ENCODE peak calls at places on chromosomes 2 and 18, in eight cellular contexts. B is astrocyte of the spinal cord, W is heart left ventricle, C is fibroblast of lung, F is WTC11, N is fibroblast of pulmonary artery, D is kidney epithelial cell, P is bronchial epithelial cell. M is an unnamed sample.

GRCh38 chr2:240703417-240704341 is 12.0 kb downstream of the AQP12A start:
- DNase-seq in B (no peak), W (peak), C (no peak), F (no peak), N (no peak), D (no peak), P (no peak), M (no peak)

GRCh38 chr2:85166021-85166420 is 32.8 kb downstream of the TCF7L1 start:
- DNase-seq in B (no peak), W (no peak), C (no peak), F (no peak), N (no peak), D (no peak), P (no peak), M (no peak)

GRCh38 chr18:76572517-76573247 is 77.6 kb upstream of the ZNF516 start:
- DNase-seq in B (no peak), W (no peak), C (no peak), F (no peak), N (no peak), D (no peak), P (no peak), M (no peak)

GRCh38 chr2:6492573-6492972 is 373.1 kb downstream of the CMPK2 start:
- DNase-seq in B (peak), W (no peak), C (peak), F (no peak), N (no peak), D (no peak), P (no peak), M (no peak)

GRCh38 chr2:15359716-15360531 is 201.2 kb downstream of the NBAS start:
- DNase-seq in B (peak), W (no peak), C (peak), F (no peak), N (peak), D (peak), P (peak), M (no peak)

GRCh38 chr2:158391361-158391760 is 65.2 kb downstream of the CCDC148 start:
- DNase-seq in B (no peak), W (no peak), C (no peak), F (no peak), N (no peak), D (no peak), P (no peak), M (no peak)

GRCh38 chr2:95052301-95052700 is 26.8 kb downstream of the MAL start:
- DNase-seq in B (no peak), W (no peak), C (no peak), F (no peak), N (no peak), D (peak), P (peak), M (no peak)

GRCh38 chr2:218230882-218231281 is 13.9 kb downstream of the ARPC2 start:
- DNase-seq in B (peak), W (no peak), C (peak), F (no peak), N (peak), D (peak), P (no peak), M (peak)

GRCh38 chr2:9030882-9031645 is 27.6 kb upstream of the MBOAT2 start:
- DNase-seq in B (peak), W (no peak), C (peak), F (no peak), N (peak), D (no peak), P (peak), M (no peak)

GRCh38 chr2:7594211-7594610 is 677.0 kb downstream of the RNF144A start:
- DNase-seq in B (no peak), W (no peak), C (no peak), F (no peak), N (no peak), D (no peak), P (no peak), M (no peak)

GRCh38 chr2:150520887-150521664 is 33.6 kb upstream of the RND3 start:
- DNase-seq in B (peak), W (no peak), C (peak), F (no peak), N (peak), D (peak), P (peak), M (no peak)
- TF ChIP-seq CTCF in B (no peak), W (no peak), C (no peak), F (no peak), N (no peak), D (no peak), P (no peak), M (no peak)

DNA sequence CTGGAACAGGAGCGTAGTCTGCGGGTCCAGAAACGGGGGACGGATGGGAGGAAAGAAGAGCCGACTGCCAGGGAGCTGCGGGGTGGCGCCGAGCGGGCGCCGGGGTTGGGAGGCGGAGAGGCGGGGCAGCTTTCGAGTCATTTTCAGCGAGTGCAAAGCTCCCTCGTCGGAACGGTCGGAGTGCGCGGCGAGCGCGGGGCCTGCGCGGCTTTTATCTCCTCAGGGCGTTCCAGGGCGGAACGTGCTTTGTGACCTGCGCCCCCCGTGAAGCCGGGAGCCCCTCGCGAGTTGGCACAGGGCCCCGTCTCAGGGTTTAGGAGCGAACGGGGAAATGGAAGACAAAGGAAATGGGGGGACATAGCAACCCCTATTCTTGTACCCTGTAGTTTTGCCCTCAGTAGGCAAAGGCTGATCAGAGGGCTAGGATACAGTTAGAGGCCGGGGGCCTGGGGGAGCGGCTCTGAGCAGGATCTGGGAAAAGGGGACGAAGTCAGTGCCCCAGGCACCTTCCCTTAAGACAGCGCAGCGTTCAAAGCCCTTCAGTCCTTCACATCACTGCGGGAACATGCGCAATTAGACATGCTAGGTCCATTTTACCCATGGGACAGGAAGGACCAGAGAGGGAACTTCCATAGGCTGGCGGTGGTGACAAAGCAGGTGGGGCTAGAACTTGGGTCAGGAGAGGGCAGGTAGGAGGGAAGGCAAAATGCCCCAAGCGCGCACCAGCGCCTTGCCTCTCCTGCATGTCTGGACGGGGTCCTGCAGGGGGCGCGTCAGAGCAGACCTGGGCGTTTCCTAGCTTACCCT is 60.1 kb upstream of the IL1RL1 start:
- DNase-seq in B (peak), W (peak), C (peak), F (peak), N (peak), D (no peak), P (peak), M (peak)
- TF ChIP-seq CTCF in B (peak), W (peak), C (peak), F (peak), N (peak), D (peak), P (peak), M (peak)

GRCh38 chr2:20653695-20654306 is 2.9 kb upstream of the HS1BP3 start:
- DNase-seq in B (no peak), W (no peak), C (no peak), F (no peak), N (no peak), D (no peak), P (no peak), M (no peak)
- TF ChIP-seq CTCF in B (no peak), W (no peak), C (no peak), F (no peak), N (no peak), D (no peak), P (no peak), M (no peak)

GRCh38 chr2:177759443-177759842 is 313.1 kb downstream of the PDE11A start:
- DNase-seq in B (no peak), W (no peak), C (no peak), F (no peak), N (no peak), D (no peak), P (no peak), M (no peak)

GRCh38 chr2:177756346-177756745 is 316.2 kb downstream of the PDE11A start:
- DNase-seq in B (no peak), W (no peak), C (no peak), F (no peak), N (no peak), D (no peak), P (no peak), M (no peak)

GRCh38 chr2:177754476-177754873 is 318.1 kb downstream of the PDE11A start:
- DNase-seq in B (peak), W (no peak), C (no peak), F (no peak), N (no peak), D (no peak), P (no peak), M (no peak)

GRCh38 chr2:177753682-177754475 is 318.7 kb downstream of the PDE11A start:
- DNase-seq in B (peak), W (peak), C (peak), F (peak), N (peak), D (no peak), P (peak), M (no peak)

DNA sequence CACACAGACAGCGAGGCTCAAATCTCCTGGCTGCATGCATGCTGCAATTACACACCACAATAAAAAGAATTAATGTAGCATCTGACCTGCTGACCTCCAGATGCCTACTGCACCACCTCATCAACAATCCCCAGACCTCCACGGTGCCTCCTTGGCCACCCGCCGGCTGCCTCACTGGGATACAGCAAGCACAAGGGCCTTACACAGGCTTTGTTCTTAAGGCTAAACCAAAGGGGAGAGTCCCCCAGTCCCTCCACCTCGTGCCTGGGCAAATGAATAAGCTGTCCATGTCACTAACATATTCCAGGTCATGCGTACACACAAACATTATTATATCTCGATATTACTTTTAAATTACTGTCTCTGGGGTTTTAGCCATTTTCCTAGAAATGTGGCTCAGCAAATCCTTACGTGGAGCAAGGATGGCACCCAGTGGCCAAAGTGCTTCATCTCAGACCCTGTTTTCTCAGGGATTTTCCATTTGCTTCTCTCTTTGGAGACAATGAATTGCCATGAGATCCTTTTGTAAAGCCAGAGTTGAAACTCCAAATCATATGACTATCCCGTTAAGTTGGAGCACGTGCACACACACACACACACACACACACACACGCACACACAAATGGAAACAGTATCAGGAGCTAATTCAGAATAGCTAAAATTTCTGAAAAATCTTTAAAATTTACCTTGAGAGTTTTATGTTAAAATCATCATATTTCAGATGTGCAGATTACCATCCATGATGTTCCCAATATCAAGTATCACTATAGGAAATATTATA is 313.8 kb downstream of the PDE11A start:
- DNase-seq in B (peak), W (no peak), C (peak), F (peak), N (peak), D (no peak), P (peak), M (no peak)
- TF ChIP-seq CTCF in B (peak), W (peak), C (peak), F (peak), N (peak), D (peak), P (peak), M (peak)

DNA sequence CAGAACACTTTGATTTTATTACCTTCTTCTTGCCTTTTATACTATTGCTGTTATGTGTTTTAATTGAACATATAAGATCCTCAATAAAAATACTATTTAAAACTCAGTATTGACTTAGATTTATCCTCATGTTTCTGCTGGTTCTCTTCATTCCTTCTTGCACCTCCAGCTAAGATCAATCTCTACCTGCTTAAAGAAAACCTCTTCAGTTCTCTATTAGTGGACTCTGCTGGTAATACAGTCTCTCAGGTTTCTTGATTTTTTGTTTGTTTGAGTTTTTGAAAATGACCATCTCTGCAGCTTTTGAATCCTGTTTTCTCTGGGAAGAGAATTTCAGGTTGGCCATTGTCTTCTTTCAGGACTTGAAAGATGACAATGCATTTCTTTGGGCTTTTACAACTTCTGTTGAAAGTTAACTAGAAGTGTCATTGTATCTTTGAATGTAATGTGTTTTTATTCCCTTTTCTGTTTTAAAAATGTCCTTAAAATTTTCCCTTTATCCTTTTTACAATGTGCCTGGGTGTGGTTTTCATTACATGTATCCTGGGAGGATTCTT is 29.8 kb upstream of the TMEM131 start:
- DNase-seq in B (no peak), W (no peak), C (no peak), F (no peak), N (no peak), D (no peak), P (no peak), M (no peak)
- TF ChIP-seq CTCF in B (no peak), W (no peak), C (no peak), F (no peak), N (no peak), D (no peak), P (no peak), M (no peak)

GRCh38 chr2:216348909-216349308 is 23.4 kb downstream of the MARCHF4 start:
- DNase-seq in B (peak), W (no peak), C (peak), F (no peak), N (peak), D (peak), P (peak), M (no peak)
- TF ChIP-seq CTCF in B (no peak), W (no peak), C (no peak), F (no peak), N (no peak), D (no peak), P (no peak), M (no peak)

DNA sequence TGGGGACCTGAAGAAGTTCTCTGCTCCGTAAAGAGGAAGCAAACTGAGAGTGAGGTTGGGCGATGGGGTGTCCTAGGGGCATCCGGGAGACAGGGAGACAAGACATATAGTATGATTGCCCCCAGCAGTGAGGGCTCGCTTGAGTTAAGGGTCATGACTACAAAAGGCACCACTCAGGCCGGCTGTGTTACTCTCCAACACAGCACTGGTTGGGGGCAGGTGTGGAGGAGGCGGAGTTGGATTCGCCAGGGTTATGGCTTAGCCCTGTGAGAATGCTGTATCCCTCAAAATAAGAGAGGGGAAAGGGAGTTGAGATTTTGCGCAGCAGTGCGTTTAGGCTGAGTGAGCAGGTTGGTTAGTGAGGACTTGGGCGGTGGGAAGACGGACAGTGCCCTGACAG is 12.0 kb downstream of the DYSF start:
- DNase-seq in B (no peak), W (no peak), C (no peak), F (no peak), N (no peak), D (no peak), P (no peak), M (no peak)
- TF ChIP-seq CTCF in B (no peak), W (no peak), C (no peak), F (no peak), N (no peak), D (no peak), P (no peak), M (no peak)

GRCh38 chr18:68843467-68844089 is 45.7 kb downstream of the CCDC102B start:
- DNase-seq in B (peak), W (no peak), C (no peak), F (no peak), N (peak), D (no peak), P (no peak), M (no peak)
- TF ChIP-seq CTCF in B (peak), W (no peak), C (peak), F (no peak), N (peak), D (peak), P (no peak), M (no peak)

GRCh38 chr18:64405161-64405560 is 256.3 kb upstream of the LINC00305 start:
- DNase-seq in B (peak), W (no peak), C (peak), F (no peak), N (peak), D (no peak), P (peak), M (no peak)

GRCh38 chr18:64407606-64408005 is 258.7 kb upstream of the LINC00305 start:
- DNase-seq in B (no peak), W (no peak), C (no peak), F (no peak), N (no peak), D (no peak), P (no peak), M (no peak)

GRCh38 chr18:64403784-64404498 is 255.1 kb upstream of the LINC00305 start:
- DNase-seq in B (peak), W (no peak), C (no peak), F (no peak), N (no peak), D (no peak), P (peak), M (no peak)

GRCh38 chr18:64410685-64411084 is 261.8 kb upstream of the LINC00305 start:
- DNase-seq in B (no peak), W (no peak), C (no peak), F (no peak), N (no peak), D (no peak), P (no peak), M (no peak)

GRCh38 chr18:64409511-64409910 is 260.6 kb upstream of the LINC00305 start:
- DNase-seq in B (peak), W (no peak), C (no peak), F (no peak), N (peak), D (no peak), P (peak), M (peak)
- TF ChIP-seq CTCF in B (peak), W (peak), C (peak), F (peak), N (peak), D (peak), P (peak), M (no peak)